ENCODE peak calls at places on chromosomes 3 and 15, in four cellular contexts. V, Z, H and K are unnamed samples.

GRCh38 chr3:140552898-140553297 is 125.0 kb upstream of the TRIM42 start:
- DNase-seq in Z (peak), V (no peak), H (no peak), K (no peak)

GRCh38 chr3:173739716-173740115 is 342.2 kb downstream of the NLGN1 start:
- DNase-seq in V (peak), Z (no peak), H (no peak), K (no peak)

GRCh38 chr3:39184968-39185285 is 7.5 kb downstream of the XIRP1 start:
- DNase-seq in V (no peak), H (no peak), Z (no peak), K (no peak)

GRCh38 chr3:169348276-169348675 is 315.2 kb downstream of the MECOM start:
- DNase-seq in V (no peak), Z (peak), H (no peak), K (no peak)

GRCh38 chr15:87710406-87710805 is 546.1 kb downstream of the NTRK3 start:
- DNase-seq in Z (no peak), H (no peak), V (peak), K (no peak)

GRCh38 chr3:126439346-126439967 is 36.2 kb downstream of the ZXDC start:
- DNase-seq in V (no peak), H (peak), Z (no peak), K (peak)

GRCh38 chr3:22245817-22246583 is 495.0 kb upstream of the ZNF385D start:
- DNase-seq in Z (no peak), H (no peak), V (no peak), K (no peak)

GRCh38 chr3:109643590-109643989 is 306.2 kb upstream of the DPPA4 start:
- DNase-seq in H (no peak), Z (peak), V (peak), K (no peak)

GRCh38 chr15:60840703-60841411 is 361.9 kb upstream of the ICE2 start:
- DNase-seq in Z (no peak), H (no peak), V (no peak), K (no peak)

GRCh38 chr3:45387636-45388348 is 584 bp upstream of the LARS2 start:
- DNase-seq in H (no peak), Z (no peak), V (no peak), K (no peak)

GRCh38 chr3:72492240-72492639 is 356.0 kb downstream of the SHQ1 start:
- DNase-seq in Z (peak), H (no peak), V (peak), K (peak)

GRCh38 chr3:65005481-65005880 is 317.7 kb upstream of the ADAMTS9 start:
- DNase-seq in H (no peak), V (peak), Z (no peak), K (no peak)

GRCh38 chr15:87597346-87598052 is 659.0 kb downstream of the NTRK3 start:
- DNase-seq in V (no peak), H (no peak), Z (peak), K (no peak)

GRCh38 chr3:191980443-191980842 is 519.5 kb downstream of the PYDC2 start:
- DNase-seq in V (no peak), Z (no peak), H (no peak), K (no peak)

GRCh38 chr3:133812872-133813271 is 7.3 kb downstream of the SRPRB start:
- DNase-seq in H (no peak), V (peak), Z (no peak), K (no peak)

GRCh38 chr3:125163739-125164601 is 48.6 kb downstream of the SLC12A8 start:
- DNase-seq in Z (peak), V (no peak), H (peak), K (peak)

GRCh38 chr3:8386221-8386620 is 115.4 kb upstream of the LMCD1 start:
- DNase-seq in Z (no peak), V (peak), H (no peak), K (no peak)

GRCh38 chr15:45855210-45855906 is 220.5 kb downstream of the SQOR start:
- DNase-seq in Z (peak), V (no peak), H (no peak), K (no peak)

GRCh38 chr3:115092220-115092791 is 54.8 kb downstream of the ZBTB20 start:
- DNase-seq in Z (peak), H (peak), V (peak), K (peak)

GRCh38 chr3:99863002-99863401 is 45.3 kb downstream of the CMSS1 start:
- DNase-seq in Z (no peak), V (no peak), H (no peak), K (no peak)

GRCh38 chr15:41782486-41783271 is 8.4 kb downstream of the MAPKBP1 start:
- DNase-seq in V (no peak), Z (no peak), H (no peak), K (no peak)

GRCh38 chr15:41778503-41778902 is 4.2 kb downstream of the MAPKBP1 start:
- DNase-seq in V (peak), Z (no peak), H (no peak), K (no peak)

GRCh38 chr15:41779662-41780157 is 5.4 kb downstream of the MAPKBP1 start:
- DNase-seq in Z (no peak), V (no peak), H (no peak), K (no peak)

GRCh38 chr15:41780727-41781126 is 6.4 kb downstream of the MAPKBP1 start:
- DNase-seq in V (no peak), Z (no peak), H (no peak), K (no peak)

GRCh38 chr15:41780266-41780665 is 6.0 kb downstream of the MAPKBP1 start:
- DNase-seq in Z (no peak), V (peak), H (no peak), K (no peak)
- H3K9ac ChIP-seq in Z (no peak), V (no peak), H (no peak), K (no peak)

DNA sequence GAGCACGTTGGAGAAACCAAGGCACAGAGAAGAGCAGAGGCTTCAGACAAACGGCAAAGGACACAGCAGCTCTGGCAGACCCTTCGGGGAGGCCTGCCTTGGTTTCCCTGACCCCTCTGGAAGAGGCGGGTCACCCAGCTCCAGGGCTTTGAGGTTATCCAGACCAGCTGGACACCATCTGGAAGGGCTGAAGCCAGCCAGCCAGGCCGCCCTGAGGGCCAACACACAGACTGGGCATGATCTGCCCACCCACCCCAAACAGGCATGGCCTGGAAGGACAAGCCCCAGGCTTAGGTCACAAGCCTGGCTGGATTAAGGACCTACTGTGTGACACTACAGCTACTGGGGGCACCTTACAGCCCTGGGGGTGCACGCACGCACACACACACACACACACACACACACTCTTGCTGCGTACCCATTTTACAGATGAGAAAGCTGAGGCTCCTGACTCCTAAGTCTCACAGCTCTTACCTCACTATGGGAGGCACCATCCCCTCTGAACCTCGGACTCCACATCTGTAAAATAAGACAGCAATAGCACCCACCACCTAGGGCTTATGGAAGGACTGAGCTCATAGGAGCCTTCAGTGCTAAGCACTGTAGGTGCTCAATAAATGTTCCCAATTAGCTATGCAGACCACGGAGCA is 10.8 kb downstream of the PLXND1 start:
- DNase-seq in Z (no peak), H (no peak), V (no peak), K (no peak)
- H3K4me3 ChIP-seq in Z (no peak), H (no peak), V (no peak), K (no peak)

DNA sequence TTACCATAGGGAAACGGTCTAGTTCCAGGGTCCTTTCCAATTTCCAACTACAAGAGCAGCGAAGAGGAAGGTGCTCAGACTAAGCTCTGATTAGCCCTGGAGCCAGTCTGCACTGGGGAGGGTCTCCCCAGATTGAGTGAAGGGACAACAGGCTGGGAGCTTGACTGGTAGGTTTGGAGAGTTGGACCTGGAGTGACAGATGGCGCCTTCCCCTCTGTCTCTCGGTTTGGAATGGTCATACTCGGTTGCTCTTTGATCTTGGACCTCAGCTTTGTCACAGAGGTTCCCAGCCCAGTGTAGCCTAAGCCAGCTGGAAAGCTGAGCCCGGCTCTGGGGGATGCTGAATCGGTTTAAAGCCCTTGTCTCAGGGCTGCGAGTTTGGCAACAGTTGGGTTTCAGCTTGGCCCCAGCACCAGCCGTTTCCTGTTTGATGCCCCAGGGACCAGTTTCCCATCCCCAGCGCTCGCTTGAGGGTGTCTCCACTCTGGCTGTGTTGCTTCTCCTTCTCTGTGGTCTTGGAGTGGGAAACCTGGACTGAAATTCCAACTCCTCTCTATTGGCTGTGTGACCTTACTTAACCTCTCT is 53.1 kb upstream of the ULK4 start:
- DNase-seq in H (peak), V (no peak), Z (peak), K (peak)
- H3K9ac ChIP-seq in H (peak), V (peak), Z (peak), K (peak)

DNA sequence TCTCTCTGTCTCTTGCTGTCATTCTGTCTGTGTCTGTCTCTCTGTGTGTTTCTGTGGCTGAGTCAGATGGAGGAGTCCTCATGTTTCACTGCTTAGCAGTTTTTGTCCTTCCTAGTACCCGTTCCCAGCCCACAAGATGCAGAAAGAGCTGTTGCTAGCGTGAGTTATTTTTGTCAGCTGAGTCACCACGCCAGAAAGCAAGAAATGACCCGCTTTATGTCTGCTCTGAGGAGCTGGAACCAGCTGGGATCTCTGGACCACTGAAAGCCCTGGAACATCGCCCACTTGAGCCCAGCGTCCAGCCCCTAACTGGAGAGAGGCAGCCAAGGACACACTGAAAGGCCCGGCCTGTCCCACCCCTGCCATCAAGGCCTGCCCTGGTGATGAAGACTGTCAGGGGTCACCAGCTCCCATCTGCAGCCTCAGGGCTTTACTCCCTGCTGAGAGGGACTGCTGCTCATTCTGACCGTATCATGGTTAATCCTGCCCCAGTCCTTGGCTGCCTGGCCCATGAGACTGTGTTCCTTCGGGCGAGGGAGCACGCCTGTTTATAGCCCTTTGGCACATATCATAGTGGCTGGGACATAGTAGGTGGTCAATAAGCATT is 101.7 kb upstream of the TPM1 start:
- DNase-seq in Z (peak), H (no peak), V (peak), K (peak)
- H3K4me3 ChIP-seq in Z (no peak), H (no peak), V (no peak), K (no peak)

GRCh38 chr15:63678383-63678782 is 81.2 kb downstream of the FBXL22 start:
- DNase-seq in V (peak), H (no peak), Z (no peak), K (no peak)

GRCh38 chr15:63672775-63673174 is 75.6 kb downstream of the FBXL22 start:
- DNase-seq in H (no peak), Z (no peak), V (no peak), K (no peak)

GRCh38 chr15:63677778-63678177 is 80.6 kb downstream of the FBXL22 start:
- DNase-seq in Z (no peak), V (no peak), H (peak), K (peak)

GRCh38 chr15:63672369-63672768 is 75.2 kb downstream of the FBXL22 start:
- DNase-seq in H (no peak), Z (no peak), V (no peak), K (no peak)

DNA sequence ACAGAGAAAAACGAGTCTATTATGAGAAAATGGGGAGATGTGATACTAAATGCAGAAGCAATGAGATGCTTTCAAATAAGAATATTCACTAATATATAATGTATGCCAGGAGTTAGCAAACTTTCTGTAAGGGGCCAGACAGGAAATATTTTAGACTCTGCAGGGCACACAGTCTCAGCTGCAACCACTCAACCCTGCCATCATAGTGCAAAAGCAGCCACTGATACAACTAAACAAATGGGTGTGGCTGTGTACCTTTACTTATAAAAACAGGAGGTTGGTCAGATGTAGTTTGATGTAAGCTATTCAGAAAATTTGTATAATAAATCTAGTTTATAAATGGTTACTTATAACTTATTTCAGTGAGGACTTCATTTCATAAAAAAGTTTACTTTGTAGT is 78.1 kb downstream of the FBXL22 start:
- DNase-seq in Z (no peak), V (no peak), H (no peak), K (no peak)
- H3K9ac ChIP-seq in Z (no peak), V (no peak), H (no peak), K (no peak)

GRCh38 chr15:81001180-81002003 is 669 bp downstream of the TLNRD1 start:
- DNase-seq in Z (peak), V (peak), H (peak), K (peak)

GRCh38 chr15:80998252-80998651 is 2.5 kb upstream of the TLNRD1 start:
- DNase-seq in H (no peak), Z (no peak), V (no peak), K (no peak)

GRCh38 chr15:81000626-81001179 is at the start of gene TLNRD1:
- DNase-seq in V (peak), Z (peak), H (peak), K (peak)

GRCh38 chr15:81000144-81000625 is 538 bp upstream of the TLNRD1 start:
- DNase-seq in Z (no peak), V (no peak), H (no peak), K (peak)

DNA sequence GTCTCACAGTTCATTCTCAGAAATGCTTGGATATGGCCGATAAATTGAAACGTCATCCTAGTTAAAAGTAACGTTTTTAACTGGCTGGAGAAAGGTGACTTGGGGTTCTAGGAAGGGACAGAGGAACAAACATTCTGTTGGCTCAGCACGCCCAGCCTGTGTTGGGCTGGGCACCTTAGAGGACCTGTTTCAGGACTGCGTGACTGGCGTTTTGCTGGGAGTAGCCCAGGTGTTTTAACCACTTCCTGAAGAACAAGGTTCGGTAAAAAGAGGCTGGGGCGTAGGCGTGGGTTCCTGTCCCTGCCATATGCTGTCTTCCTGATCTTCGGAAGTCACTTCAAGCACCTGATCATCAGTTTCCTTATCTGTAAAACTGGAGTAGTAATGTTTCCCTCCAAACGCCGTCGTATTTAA is 1.1 kb upstream of the TLNRD1 start:
- DNase-seq in Z (no peak), H (peak), V (no peak), K (peak)
- H3K4me3 ChIP-seq in Z (no peak), H (peak), V (no peak), K (peak)

GRCh38 chr3:105606052-105606451 is 239.3 kb downstream of the ALCAM start:
- DNase-seq in V (peak), Z (no peak), H (no peak), K (no peak)
- H3K9ac ChIP-seq in V (no peak), Z (no peak), H (no peak), K (no peak)

DNA sequence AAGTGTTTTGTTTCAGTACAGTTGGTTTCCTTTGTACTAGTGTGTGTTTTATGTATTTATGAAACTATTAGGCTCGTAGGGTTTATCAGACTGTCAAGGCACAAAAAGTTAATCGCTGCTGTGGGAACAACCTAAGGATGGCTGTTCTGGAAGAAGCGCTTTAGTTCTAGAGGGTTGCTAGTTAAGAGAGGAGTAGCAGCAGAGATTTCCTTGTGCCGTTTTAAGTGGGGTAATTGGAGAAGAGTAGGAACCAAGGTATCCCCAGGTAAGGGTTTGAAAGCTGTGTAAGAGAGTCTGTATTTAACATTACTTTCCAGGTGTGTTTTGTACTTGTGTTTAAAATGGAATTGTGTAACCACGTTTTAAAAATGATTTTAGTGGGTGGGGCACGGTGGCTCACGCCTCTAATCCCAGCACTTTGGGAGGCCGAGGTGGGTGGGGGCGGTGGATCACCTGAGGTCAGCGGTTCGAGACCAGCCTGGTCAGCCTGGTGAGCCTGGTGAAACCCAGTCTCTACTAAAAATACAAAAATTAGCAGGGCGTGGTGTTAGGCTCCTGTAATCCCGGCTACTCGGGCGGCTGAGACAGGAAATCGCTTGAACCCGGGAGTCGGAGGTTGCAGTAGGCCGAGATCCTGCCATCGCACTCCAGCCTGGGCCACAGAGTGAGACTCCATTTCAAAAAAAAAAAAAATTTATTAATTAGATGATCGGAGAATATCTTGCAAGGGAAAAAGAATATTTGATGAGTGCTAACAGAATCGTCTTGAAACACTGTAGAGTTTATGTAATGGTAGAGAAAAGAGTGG is 2.6 kb downstream of the MORF4L1 start:
- DNase-seq in Z (peak), H (peak), V (peak), K (no peak)
- H3K4me3 ChIP-seq in Z (no peak), H (peak), V (peak), K (peak)